ENCODE peak calls at places on chromosomes 11 and 22, in eight cellular contexts. One of them, this sample, is unnamed.
A peak's percentile ranks its signal among the peaks of the same experiment; 100 is the strongest.

GRCh38 chr11:83068573-83068972 is 3.1 kb downstream of the RAB30 start:
- DNase-seq in HFF-Myc: no peak
- DNase-seq in iris pigment epithelial cell: no peak
- DNase-seq in BJ: no peak
- DNase-seq in SK-N-DZ: no peak
- DNase-seq in HS-5: no peak
- DNase-seq in stimulated activated CD8-positive, alpha-beta memory T cell treated with anti-CD3 and anti-CD28 coated beads, Interleukin-15, amount 100 ng/mL, for 4 hours: no peak
- DNase-seq in AG08395: no peak
- DNase-seq in this sample: no peak

GRCh38 chr11:88414385-88414861 is 76.9 kb upstream of the CTSC start:
- DNase-seq in BJ: no peak
- DNase-seq in SK-N-DZ: no peak
- DNase-seq in AG08395: no peak
- DNase-seq in stimulated activated CD8-positive, alpha-beta memory T cell treated with anti-CD3 and anti-CD28 coated beads, Interleukin-15, amount 100 ng/mL, for 4 hours: no peak
- DNase-seq in iris pigment epithelial cell: peak; percentile 87
- DNase-seq in HFF-Myc: peak; percentile 48
- DNase-seq in HS-5: no peak
- DNase-seq in this sample: no peak

GRCh38 chr11:36258730-36259360 is 30.4 kb downstream of the COMMD9 start:
- DNase-seq in HFF-Myc: peak; percentile 33
- DNase-seq in HS-5: no peak
- DNase-seq in stimulated activated CD8-positive, alpha-beta memory T cell treated with anti-CD3 and anti-CD28 coated beads, Interleukin-15, amount 100 ng/mL, for 4 hours: no peak
- DNase-seq in SK-N-DZ: peak; percentile 78
- DNase-seq in BJ: no peak
- DNase-seq in AG08395: peak; percentile 58
- DNase-seq in iris pigment epithelial cell: peak; percentile 86
- DNase-seq in this sample: peak; percentile 86

GRCh38 chr11:298406-299065 is 790 bp downstream of the IFITM5 start:
- DNase-seq in iris pigment epithelial cell: no peak
- DNase-seq in AG08395: no peak
- DNase-seq in SK-N-DZ: no peak
- DNase-seq in HFF-Myc: no peak
- DNase-seq in BJ: no peak
- DNase-seq in stimulated activated CD8-positive, alpha-beta memory T cell treated with anti-CD3 and anti-CD28 coated beads, Interleukin-15, amount 100 ng/mL, for 4 hours: no peak
- DNase-seq in HS-5: no peak
- DNase-seq in this sample: no peak

GRCh38 chr11:95575517-95575916 is 214.1 kb downstream of the FAM76B start:
- DNase-seq in AG08395: peak; percentile 22
- DNase-seq in stimulated activated CD8-positive, alpha-beta memory T cell treated with anti-CD3 and anti-CD28 coated beads, Interleukin-15, amount 100 ng/mL, for 4 hours: no peak
- DNase-seq in SK-N-DZ: no peak
- DNase-seq in HS-5: no peak
- DNase-seq in HFF-Myc: peak; percentile 82
- DNase-seq in BJ: no peak
- DNase-seq in iris pigment epithelial cell: no peak
- DNase-seq in this sample: no peak

GRCh38 chr22:33605686-33606085 is 314.6 kb downstream of the LARGE1 start:
- DNase-seq in HFF-Myc: no peak
- DNase-seq in BJ: no peak
- DNase-seq in stimulated activated CD8-positive, alpha-beta memory T cell treated with anti-CD3 and anti-CD28 coated beads, Interleukin-15, amount 100 ng/mL, for 4 hours: no peak
- DNase-seq in SK-N-DZ: no peak
- DNase-seq in iris pigment epithelial cell: no peak
- DNase-seq in AG08395: no peak
- DNase-seq in HS-5: no peak
- DNase-seq in this sample: peak; percentile 8

GRCh38 chr11:35111171-35112055 is 27.6 kb upstream of the CD44 start:
- DNase-seq in iris pigment epithelial cell: peak; percentile 82
- DNase-seq in AG08395: peak; percentile 89
- DNase-seq in SK-N-DZ: no peak
- DNase-seq in HFF-Myc: peak; percentile 82
- DNase-seq in BJ: peak; percentile 69
- DNase-seq in HS-5: peak; percentile 88
- DNase-seq in stimulated activated CD8-positive, alpha-beta memory T cell treated with anti-CD3 and anti-CD28 coated beads, Interleukin-15, amount 100 ng/mL, for 4 hours: no peak
- DNase-seq in this sample: no peak

GRCh38 chr11:44899959-44900358 is 50.7 kb downstream of the TP53I11 start:
- DNase-seq in stimulated activated CD8-positive, alpha-beta memory T cell treated with anti-CD3 and anti-CD28 coated beads, Interleukin-15, amount 100 ng/mL, for 4 hours: no peak
- DNase-seq in AG08395: peak; percentile 79
- DNase-seq in SK-N-DZ: peak; percentile 42
- DNase-seq in BJ: no peak
- DNase-seq in HS-5: peak; percentile 29
- DNase-seq in iris pigment epithelial cell: peak; percentile 72
- DNase-seq in HFF-Myc: peak; percentile 33
- DNase-seq in this sample: peak; percentile 91

GRCh38 chr11:75428301-75428724 is 4.7 kb downstream of the KLHL35 start:
- DNase-seq in iris pigment epithelial cell: peak; percentile 93
- DNase-seq in AG08395: peak; percentile 91
- DNase-seq in stimulated activated CD8-positive, alpha-beta memory T cell treated with anti-CD3 and anti-CD28 coated beads, Interleukin-15, amount 100 ng/mL, for 4 hours: peak; percentile 15
- DNase-seq in BJ: no peak
- DNase-seq in SK-N-DZ: peak; percentile 72
- DNase-seq in HS-5: no peak
- DNase-seq in HFF-Myc: peak; percentile 47
- DNase-seq in this sample: peak; percentile 81

GRCh38 chr11:64351136-64351631 is 7.8 kb upstream of the RPS6KA4 start:
- DNase-seq in HFF-Myc: no peak
- DNase-seq in stimulated activated CD8-positive, alpha-beta memory T cell treated with anti-CD3 and anti-CD28 coated beads, Interleukin-15, amount 100 ng/mL, for 4 hours: no peak
- DNase-seq in HS-5: no peak
- DNase-seq in SK-N-DZ: no peak
- DNase-seq in iris pigment epithelial cell: no peak
- DNase-seq in AG08395: no peak
- DNase-seq in BJ: no peak
- DNase-seq in this sample: no peak

GRCh38 chr11:130831506-130832385 is 84.5 kb downstream of the SNX19 start:
- DNase-seq in BJ: no peak
- DNase-seq in iris pigment epithelial cell: no peak
- DNase-seq in SK-N-DZ: peak; percentile 44
- DNase-seq in stimulated activated CD8-positive, alpha-beta memory T cell treated with anti-CD3 and anti-CD28 coated beads, Interleukin-15, amount 100 ng/mL, for 4 hours: no peak
- DNase-seq in HS-5: no peak
- DNase-seq in AG08395: no peak
- DNase-seq in HFF-Myc: peak; percentile 89
- DNase-seq in this sample: peak; percentile 38

GRCh38 chr11:4626207-4627105 is 10.8 kb upstream of the OR51D1 start:
- DNase-seq in HS-5: peak; percentile 56
- DNase-seq in iris pigment epithelial cell: peak; percentile 77
- DNase-seq in BJ: no peak
- DNase-seq in AG08395: peak; percentile 48
- DNase-seq in SK-N-DZ: peak; percentile 66
- DNase-seq in stimulated activated CD8-positive, alpha-beta memory T cell treated with anti-CD3 and anti-CD28 coated beads, Interleukin-15, amount 100 ng/mL, for 4 hours: no peak
- DNase-seq in HFF-Myc: peak; percentile 70
- DNase-seq in this sample: peak; percentile 81

This sample was measured in mesendoderm.